ENCODE peak calls at places on chromosomes 3 and 15, in nine cellular contexts. I is stomach, B is ovary, Z is SK-N-SH, H is sigmoid colon, L is tibial nerve, Q is esophagus muscularis mucosa, E is K562, C is GM12878. K is an unnamed sample. For H3K36me3, the result is how much of the 10 kb centered on the place peaks cover.

GRCh38 chr3:182261084-182261483 is 532.2 kb upstream of the ATP11B start:
- DNase-seq in Q (no peak), I (no peak), E (no peak), Z (no peak), L (no peak), B (no peak), H (no peak), C (no peak), K (no peak)

GRCh38 chr3:69602112-69602511 is 137.2 kb upstream of the MITF start:
- DNase-seq in C (no peak), I (no peak), H (no peak), E (no peak), Q (no peak), B (no peak), Z (no peak), L (no peak), K (no peak)

GRCh38 chr3:134751831-134752230 is 43.2 kb upstream of the EPHB1 start:
- DNase-seq in C (no peak), B (no peak), L (no peak), Q (peak), H (no peak), I (no peak), Z (no peak), E (no peak), K (no peak)

GRCh38 chr3:7367968-7368367 is 507.1 kb downstream of the GRM7 start:
- DNase-seq in C (no peak), H (no peak), E (no peak), L (no peak), B (no peak), I (no peak), Z (no peak), Q (no peak), K (no peak)

GRCh38 chr15:78358114-78358513 is 18.0 kb downstream of the CRABP1 start:
- DNase-seq in L (no peak), C (no peak), Z (no peak), B (no peak), H (no peak), I (no peak), E (no peak), Q (no peak), K (no peak)

GRCh38 chr15:56732135-56732880 is 1.0 kb downstream of the ZNF280D start:
- DNase-seq in I (no peak), C (no peak), Q (no peak), H (no peak), L (peak), Z (peak), B (no peak), E (peak), K (no peak)

GRCh38 chr3:159239054-159239453 is 437.2 kb downstream of the MFSD1 start:
- DNase-seq in C (no peak), I (no peak), B (no peak), H (no peak), L (no peak), Z (no peak), Q (no peak), E (no peak), K (no peak)

GRCh38 chr3:79385211-79385610 is 382.6 kb downstream of the ROBO1 start:
- DNase-seq in C (no peak), Z (no peak), E (no peak), Q (no peak), I (no peak), H (no peak), L (no peak), B (no peak), K (no peak)

GRCh38 chr3:140203510-140203909 is 268.5 kb downstream of the CLSTN2 start:
- DNase-seq in H (no peak), E (no peak), Q (peak), L (no peak), I (no peak), Z (no peak), B (no peak), C (no peak), K (no peak)

GRCh38 chr15:35713733-35714132 is 167.8 kb upstream of the DPH6 start:
- DNase-seq in B (no peak), L (no peak), C (no peak), H (no peak), Z (no peak), I (no peak), Q (no peak), E (no peak), K (no peak)

GRCh38 chr15:36726224-36726623 is 146.8 kb downstream of the CDIN1 start:
- DNase-seq in I (no peak), E (no peak), H (no peak), B (no peak), Q (no peak), L (no peak), C (no peak), Z (no peak), K (no peak)

GRCh38 chr3:186644683-186645082 is 4.5 kb downstream of the FETUB start:
- DNase-seq in Q (no peak), C (no peak), L (no peak), B (no peak), I (no peak), E (no peak), H (no peak), Z (no peak), K (peak)

GRCh38 chr3:130699765-130700164 is 46.9 kb downstream of the PIK3R4 start:
- DNase-seq in E (peak), Q (no peak), Z (no peak), L (no peak), H (no peak), B (no peak), C (no peak), I (no peak), K (no peak)

GRCh38 chr3:48788544-48789162 is 59.0 kb downstream of the PRKAR2A start:
- DNase-seq in L (no peak), I (no peak), Z (no peak), B (no peak), H (no peak), C (no peak), E (no peak), Q (no peak), K (no peak)

GRCh38 chr15:48592929-48593328 is 52.6 kb downstream of the FBN1 start:
- DNase-seq in Z (no peak), C (no peak), Q (no peak), B (no peak), E (no peak), H (no peak), L (no peak), I (no peak), K (no peak)

GRCh38 chr3:151200586-151200985 is 2.4 kb downstream of the GPR171 start:
- DNase-seq in H (no peak), Q (no peak), L (no peak), B (no peak), E (no peak), Z (no peak), C (no peak), I (no peak), K (no peak)

GRCh38 chr3:51568041-51568440 is 29.5 kb downstream of the RAD54L2 start:
- DNase-seq in E (no peak), I (no peak), B (no peak), H (peak), C (no peak), Z (no peak), L (no peak), Q (no peak), K (no peak)

GRCh38 chr15:50378776-50379175 is 23.8 kb upstream of the GABPB1 start:
- DNase-seq in E (no peak), B (no peak), L (no peak), Q (no peak), H (no peak), Z (no peak), C (no peak), I (no peak), K (no peak)

GRCh38 chr3:57981483-57982087 is 26.6 kb upstream of the FLNB start:
- DNase-seq in I (no peak), H (no peak), B (no peak), E (no peak), Q (no peak), C (no peak), Z (no peak), L (no peak), K (no peak)

GRCh38 chr3:24435581-24435980 is 59.1 kb downstream of the THRB start:
- DNase-seq in I (no peak), L (no peak), C (no peak), Z (no peak), E (no peak), Q (no peak), H (no peak), B (no peak), K (no peak)

GRCh38 chr15:44550256-44550655 is 13.3 kb downstream of the EIF3J start:
- DNase-seq in H (no peak), L (no peak), E (no peak), Q (no peak), C (no peak), Z (peak), B (no peak), I (no peak), K (no peak)

GRCh38 chr3:1616715-1617114 is 482.0 kb upstream of the CNTN4 start:
- DNase-seq in C (no peak), Z (no peak), L (no peak), H (no peak), B (no peak), E (no peak), Q (no peak), I (no peak), K (no peak)

DNA sequence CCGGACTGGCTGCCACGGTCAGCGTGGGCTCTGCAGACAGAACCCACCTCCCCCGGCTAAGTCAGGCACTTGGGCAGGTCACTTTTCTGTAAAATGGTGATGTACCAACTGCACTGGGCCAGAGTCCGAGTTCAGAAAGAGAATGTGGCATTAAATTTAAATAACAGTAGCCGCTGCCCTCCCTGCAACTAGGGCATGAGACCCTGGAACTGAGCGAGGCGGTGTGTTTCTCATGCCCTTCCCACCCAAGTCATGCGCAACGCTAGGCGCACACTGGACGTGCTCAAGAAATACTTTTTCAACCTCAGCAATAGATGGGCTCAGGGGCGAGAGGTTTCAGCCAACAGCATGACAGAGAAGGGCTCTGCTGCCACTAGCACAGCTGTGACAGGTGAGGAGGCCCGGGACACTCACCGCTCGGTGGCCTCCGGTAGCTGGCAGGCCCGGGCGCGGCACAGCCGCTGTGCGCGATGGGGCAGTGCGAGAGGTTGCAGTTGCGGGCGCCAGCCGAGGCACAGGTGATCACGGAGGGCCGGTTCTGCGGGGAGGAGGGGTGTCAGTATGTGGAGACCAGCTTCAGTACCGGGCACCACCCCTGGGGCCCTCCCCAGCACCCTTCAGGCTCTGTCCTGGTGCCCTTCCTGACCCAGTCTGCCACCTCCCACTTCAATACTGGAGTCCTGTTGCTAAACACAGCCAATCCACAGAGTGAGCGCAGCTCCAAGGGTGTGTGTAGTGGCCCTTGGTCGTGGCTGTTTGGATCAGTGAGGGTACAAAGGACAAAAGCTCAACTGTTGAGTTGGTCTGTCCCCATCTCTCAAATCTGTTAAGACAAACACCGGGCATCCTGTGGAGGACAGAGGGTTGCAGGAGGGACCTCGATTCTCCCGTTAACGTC is 84.5 kb downstream of the VGLL4 start:
- DNase-seq in H (no peak), L (no peak), Q (no peak), C (no peak), E (no peak), I (no peak), B (no peak), Z (no peak), K (no peak)
- H3K36me3 ChIP-seq in H (under half), L (under half), Q (under half), C (under half), E (under half), I (half or more), B (under half), Z (under half), K (under half)

DNA sequence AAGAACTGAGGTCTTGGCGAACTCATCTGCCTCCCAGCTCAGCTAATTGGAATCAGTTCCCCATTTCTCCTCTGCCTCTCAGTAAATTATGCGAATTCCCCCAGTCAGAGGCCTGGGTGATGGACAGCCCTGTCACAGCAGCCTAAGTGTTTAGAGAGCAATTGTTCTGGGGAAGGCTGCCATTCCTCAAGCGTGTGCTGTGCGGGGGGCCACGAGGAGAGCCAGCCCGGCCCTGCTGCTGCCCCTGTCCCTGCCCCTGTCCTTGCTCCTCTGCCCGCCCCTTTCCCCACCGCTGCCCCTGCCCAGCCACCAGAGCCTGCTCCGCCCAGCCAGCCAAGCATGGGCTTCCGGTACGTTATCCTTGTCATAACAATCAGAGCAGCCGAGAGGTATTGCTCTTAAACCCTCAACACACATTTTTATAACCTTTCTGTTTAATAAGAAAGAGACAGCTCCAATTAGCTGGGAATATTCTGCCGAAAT is 12.2 kb upstream of the CACNA2D2 start:
- DNase-seq in C (no peak), B (peak), L (no peak), Z (peak), I (no peak), H (no peak), E (no peak), Q (no peak), K (no peak)
- TF ChIP-seq EP300 in C (no peak), B (no peak), L (no peak), Z (no peak), I (no peak), H (no peak), E (no peak), Q (no peak), K (no peak)

DNA sequence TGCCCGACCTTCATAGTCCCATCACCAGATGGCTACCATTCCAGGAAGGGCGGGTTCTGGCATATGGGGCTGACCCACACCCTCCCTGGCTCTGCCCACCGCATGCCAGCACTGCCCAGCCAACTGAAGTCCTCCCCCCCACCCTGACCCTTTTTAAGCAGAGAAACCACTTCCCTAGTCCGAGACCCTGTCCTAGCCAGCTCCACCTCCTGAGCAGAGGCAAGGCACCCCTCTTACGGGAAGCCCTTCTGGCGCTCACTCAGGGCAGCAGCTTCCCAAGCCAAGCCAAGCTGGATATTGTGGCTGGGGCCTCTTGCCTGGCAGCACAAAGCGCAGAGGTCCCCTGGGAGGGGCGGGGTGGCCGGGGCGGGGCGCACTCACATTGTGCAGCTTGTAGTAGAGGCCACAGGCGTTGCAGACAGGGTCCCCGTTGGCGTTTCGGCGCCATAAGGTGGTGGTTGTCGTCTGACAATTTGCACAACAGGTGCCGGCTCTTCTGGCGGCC is 11.5 kb downstream of the GATA2 start:
- DNase-seq in C (no peak), I (no peak), B (no peak), H (no peak), Q (no peak), Z (peak), E (no peak), L (no peak), K (no peak)
- H3K36me3 ChIP-seq in C (under half), I (under half), B (under half), H (under half), Q (under half), Z (under half), E (half or more), L (under half), K (under half)

DNA sequence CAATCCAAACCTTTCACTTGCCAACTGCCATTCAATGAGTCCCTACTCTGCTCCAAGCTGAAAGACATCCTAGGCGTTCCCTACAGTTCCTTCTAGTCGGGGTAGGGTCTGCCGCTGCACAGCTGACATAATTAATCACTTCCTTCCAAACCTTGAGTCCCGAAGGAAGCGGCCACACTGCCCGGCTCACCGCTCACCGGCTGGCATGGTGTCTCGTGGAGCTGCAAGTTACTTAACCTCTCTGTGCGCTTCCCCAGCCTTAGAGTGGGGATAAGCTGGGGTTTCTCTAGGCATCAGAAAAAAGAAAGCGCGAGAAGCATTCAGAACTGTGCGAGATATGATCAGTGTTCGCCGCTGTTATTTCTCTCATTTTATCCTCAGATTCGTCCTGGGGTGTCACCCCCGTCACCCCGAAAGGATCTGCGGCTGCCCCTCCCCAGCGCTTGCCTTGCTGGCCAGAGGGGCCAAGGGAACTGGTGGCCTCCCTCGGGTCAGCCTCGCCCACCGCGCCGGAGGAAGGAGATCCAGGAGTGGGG is 748 bp downstream of the MRPS25 start:
- DNase-seq in L (peak), E (no peak), Z (peak), Q (no peak), C (no peak), H (no peak), I (no peak), B (no peak), K (no peak)
- TF ChIP-seq EP300 in L (no peak), E (no peak), Z (no peak), Q (no peak), C (no peak), H (no peak), I (no peak), B (no peak), K (no peak)

DNA sequence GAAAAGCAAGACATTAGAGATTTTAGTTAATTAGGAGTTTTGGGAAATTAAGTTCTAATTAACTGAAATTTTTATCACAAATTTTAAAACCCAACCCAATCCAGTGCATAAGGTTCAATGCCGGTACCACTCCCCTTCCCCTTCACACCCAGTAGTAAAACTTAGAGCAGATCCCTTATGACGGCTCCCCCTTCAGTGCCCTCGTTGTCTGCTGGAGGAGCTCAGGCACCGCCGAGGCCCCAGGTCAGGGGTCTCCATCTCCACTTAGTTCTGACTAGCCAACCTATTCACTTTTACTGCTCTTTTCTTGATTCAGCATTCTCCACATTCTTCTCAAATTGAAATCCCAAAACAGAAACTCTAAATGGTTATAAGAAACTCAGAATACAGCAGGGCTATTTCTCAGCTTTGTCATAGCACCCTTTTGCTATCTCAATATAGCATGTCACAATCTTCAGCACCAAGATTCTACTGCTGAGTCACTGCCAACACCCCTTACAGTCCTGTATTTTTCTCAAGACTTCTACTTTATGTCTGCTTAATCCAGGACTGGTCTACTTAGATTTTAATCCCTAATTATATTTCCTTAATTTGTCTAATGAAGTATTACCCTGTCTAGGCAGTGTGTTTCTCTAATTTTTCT is 39.8 kb downstream of the TUBGCP4 start:
- DNase-seq in B (no peak), H (no peak), C (no peak), L (no peak), Q (no peak), Z (no peak), E (peak), I (no peak), K (no peak)
- H3K36me3 ChIP-seq in B (under half), H (half or more), C (under half), L (under half), Q (half or more), Z (half or more), E (half or more), I (half or more), K (half or more)

K was measured in suprapubic skin.